ENCODE peak calls at places on chromosomes 5 and 9, in six cellular contexts. L, X, T, P, O and F are unnamed samples.
A peak's percentile ranks its signal among the peaks of the same experiment; 100 is the strongest.

GRCh38 chr9:135297716-135298075 is 181.9 kb upstream of the PPP1R26 start:
- DNase-seq in X (no peak), L (no peak), O (no peak), P (no peak), T (no peak), F (no peak)

GRCh38 chr9:131804826-131805225 is 65.0 kb upstream of the RAPGEF1 start:
- DNase-seq in O (no peak), X (no peak), P (no peak), T (no peak), L (no peak), F (no peak)

GRCh38 chr9:95131023-95131943 is 186.2 kb downstream of the FANCC start:
- DNase-seq in X (peak; percentile 76), T (peak; percentile 56), L (no peak), P (peak; percentile 80), O (no peak), F (peak; percentile 54)

GRCh38 chr5:27414099-27414498 is 375.7 kb upstream of the CDH9 start:
- DNase-seq in O (no peak), X (no peak), T (no peak), P (no peak), L (no peak), F (no peak)

GRCh38 chr5:39080597-39081204 is 6.5 kb upstream of the RICTOR start:
- DNase-seq in L (no peak), O (no peak), X (peak; percentile 31), T (peak; percentile 17), P (peak; percentile 44), F (no peak)

GRCh38 chr5:116652196-116652729 is 77.6 kb upstream of the SEMA6A start:
- DNase-seq in X (peak; percentile 83), L (no peak), T (no peak), O (no peak), P (no peak), F (no peak)

GRCh38 chr5:144247131-144247530 is 76.5 kb downstream of the KCTD16 start:
- DNase-seq in T (no peak), P (no peak), X (no peak), L (no peak), O (no peak), F (no peak)

GRCh38 chr5:150490754-150491153 is 17.2 kb upstream of the NDST1 start:
- DNase-seq in X (no peak), P (no peak), O (no peak), T (no peak), L (no peak), F (no peak)